ENCODE peak calls at places on chromosomes 12 and 14, in four cellular contexts. N is tibial nerve; I is HepG2; A is CD8-positive, alpha-beta T cell. P is an unnamed sample.

GRCh38 chr12:115984607-115985006 is 292.9 kb downstream of the MED13L start:
- DNase-seq in N (no peak), I (no peak), A (no peak), P (no peak)

GRCh38 chr12:93261505-93262094 is 116.1 kb upstream of the NUDT4 start:
- DNase-seq in N (no peak), I (no peak), A (no peak), P (no peak)

GRCh38 chr14:99604766-99605298 is 825 bp upstream of the CCDC85C start:
- DNase-seq in N (no peak), I (no peak), A (no peak), P (peak; percentile 52)

GRCh38 chr12:59383426-59383822 is 212.4 kb upstream of the SLC16A7 start:
- DNase-seq in N (no peak), I (no peak), A (no peak), P (no peak)

GRCh38 chr14:51157012-51157411 is 62.1 kb upstream of the TRIM9 start:
- DNase-seq in N (no peak), I (peak; percentile 10), A (no peak), P (no peak)

GRCh38 chr12:76706099-76706498 is 57.8 kb upstream of the ZDHHC17 start:
- DNase-seq in N (no peak), I (no peak), A (no peak), P (no peak)

GRCh38 chr14:105748204-105748578 is 221.8 kb downstream of the TMEM121 start:
- DNase-seq in N (no peak), I (no peak), A (no peak), P (peak; percentile 65)

GRCh38 chr14:68796418-68797101 is 3.7 kb upstream of the ZFP36L1 start:
- DNase-seq in N (no peak), I (no peak), A (no peak), P (no peak)

GRCh38 chr12:76685246-76685678 is 78.7 kb upstream of the ZDHHC17 start:
- DNase-seq in N (no peak), I (no peak), A (no peak), P (peak; percentile 45)

GRCh38 chr12:124508323-124509096 is 58.9 kb downstream of the NCOR2 start:
- DNase-seq in N (peak; percentile 59), I (no peak), A (no peak), P (no peak)

GRCh38 chr14:68791078-68791983 is 1.5 kb downstream of the ZFP36L1 start:
- DNase-seq in N (no peak), I (no peak), A (no peak), P (no peak)

GRCh38 chr12:33710548-33710947 is 270.9 kb upstream of the SYT10 start:
- DNase-seq in N (no peak), I (no peak), A (no peak), P (no peak)
- H3K27ac ChIP-seq in N (no peak overlapping the region), I (no peak overlapping the region), A (no peak overlapping the region), P (no peak overlapping the region)

DNA sequence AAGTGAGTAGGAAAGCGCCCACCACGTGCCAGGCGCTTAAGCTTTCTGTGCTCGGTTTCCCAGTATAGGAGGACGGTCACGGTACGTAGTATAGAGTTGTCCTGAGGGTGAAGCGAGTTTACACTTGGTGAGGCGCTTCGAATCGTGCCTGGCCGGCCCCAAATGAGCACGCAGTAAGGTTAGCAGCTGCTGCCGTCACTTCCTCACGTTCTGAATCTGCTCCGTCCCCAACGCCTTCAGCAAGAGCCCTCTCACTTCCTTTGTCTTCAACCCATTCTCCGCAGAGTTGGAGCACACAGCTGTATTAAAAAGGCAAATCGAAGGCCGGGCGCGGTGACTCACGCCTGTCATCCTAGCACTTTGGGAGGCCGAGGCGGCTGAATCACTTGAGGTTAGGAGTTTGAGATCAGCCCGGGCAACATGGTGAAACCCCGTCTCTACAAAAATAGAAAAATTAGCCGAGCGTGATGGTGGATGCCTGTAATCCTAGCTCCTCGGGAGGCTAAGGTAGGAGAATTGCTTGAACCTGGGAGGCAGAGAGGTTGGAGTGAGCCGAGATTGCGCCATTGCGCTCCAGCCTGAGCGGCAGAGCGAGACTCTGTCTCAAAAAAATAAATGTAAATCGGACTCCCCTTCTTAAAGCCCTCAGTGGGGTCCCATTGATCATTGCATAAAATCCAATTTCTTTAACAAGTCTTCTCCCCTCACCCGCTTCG is 725 bp downstream of the TDP1 start:
- DNase-seq in N (no peak), I (peak; percentile 46), A (peak; percentile 64), P (peak; percentile 31)
- H3K27ac ChIP-seq in N (peak overlapping the region; percentile 87), I (peak overlapping the region; percentile 78), A (peak overlapping the region; percentile 99), P (peak overlapping the region; percentile 78)

DNA sequence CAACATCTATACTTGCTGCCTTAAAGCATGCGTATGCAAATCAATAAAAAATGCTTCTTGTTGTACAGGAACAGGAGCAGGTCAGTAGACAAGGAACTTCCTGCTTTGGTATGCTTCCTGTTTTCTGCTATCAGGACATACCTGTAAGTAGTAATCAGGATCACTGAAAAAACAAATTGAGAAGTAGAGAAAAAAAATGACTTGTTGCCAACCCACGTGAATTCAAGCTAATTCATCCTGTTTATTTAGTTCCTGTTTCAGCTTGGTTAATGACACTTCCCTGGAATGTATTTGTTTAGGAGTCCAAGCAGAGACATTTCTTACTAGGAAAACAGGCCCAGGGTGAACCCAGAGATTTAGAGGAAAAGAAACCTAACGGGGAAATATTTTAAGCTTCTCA is 124.3 kb downstream of the PAWR start:
- DNase-seq in N (no peak), I (peak; percentile 78), A (no peak), P (no peak)
- H3K27ac ChIP-seq in N (no peak overlapping the region), I (peak overlapping the region; percentile 71), A (no peak overlapping the region), P (no peak overlapping the region)

DNA sequence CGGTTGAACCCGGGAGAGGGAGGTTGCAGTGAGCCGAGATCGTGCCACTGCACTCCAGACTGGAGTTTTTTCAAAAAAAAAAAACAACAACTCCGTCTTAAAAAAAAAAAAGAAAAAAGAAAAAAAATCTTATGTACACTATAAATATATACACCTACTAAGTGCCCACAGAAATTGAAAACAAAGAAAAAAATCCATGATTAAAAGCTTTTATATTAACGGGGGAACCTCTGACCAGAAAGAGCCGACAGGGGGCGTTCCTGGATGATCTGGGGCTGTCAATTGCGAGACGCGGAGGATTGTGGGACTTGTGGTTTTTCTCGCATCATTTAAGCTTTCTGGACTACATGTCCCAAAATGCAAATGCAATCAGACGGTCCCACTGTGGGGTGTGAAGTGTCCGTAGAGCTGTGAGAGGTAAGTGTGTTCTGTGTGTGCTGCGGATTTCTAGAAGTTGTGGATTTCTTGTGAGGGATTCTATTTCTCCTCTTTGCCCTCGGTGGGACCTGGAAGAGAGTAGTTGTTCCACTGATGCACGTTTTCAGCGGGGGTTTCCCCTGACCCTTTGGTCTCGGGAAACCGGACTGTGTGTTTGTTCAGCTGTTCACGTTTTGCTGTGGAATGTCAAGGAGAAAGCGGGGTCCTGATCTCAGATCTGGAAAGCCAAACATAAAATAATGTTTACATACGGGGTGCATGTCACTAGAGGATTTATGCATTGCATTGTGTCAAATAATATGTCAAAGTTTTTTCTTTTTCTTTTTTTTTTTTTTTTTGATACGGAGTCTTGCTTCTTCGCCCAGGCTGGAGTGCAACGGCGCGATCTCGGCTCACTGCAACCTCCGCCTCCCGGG is at the start of gene SIRT4:
- DNase-seq in N (peak; percentile 75), I (peak; percentile 93), A (peak; percentile 82), P (peak; percentile 79)
- H3K27ac ChIP-seq in N (peak within 1 kb of the TSS; percentile 73), I (peak within 1 kb of the TSS; percentile 70), A (peak within 1 kb of the TSS; percentile 53), P (peak within 1 kb of the TSS; percentile 85)